ENCODE peak calls at places on chromosomes 13 and 19, in eight cellular contexts. Y is activated T-helper 9 cell treated with anti-CD3 and anti-CD28 coated beads, Interleukin-2, amount 50 U/mL, for 16 hours; V is HL-60; M is colonic mucosa; J is caudate nucleus; K is fibroblast of gingiva; O is GM04504; G is stimulated activated CD4-positive, alpha-beta T cell treated with anti-CD3 and anti-CD28 coated beads, TNF-alpha, amount 100 ng/mL, for 24 hours. T is an unnamed sample.

GRCh38 chr13:94703721-94704314 is 8.5 kb downstream of the SOX21 start:
- DNase-seq in Y (no peak), V (no peak), M (no peak), J (no peak), K (no peak), O (no peak), G (no peak), T (no peak)

GRCh38 chr19:330503-330902 is 14.1 kb downstream of the MIER2 start:
- DNase-seq in Y (no peak), V (no peak), M (no peak), J (no peak), K (no peak), O (no peak), G (no peak), T (no peak)

GRCh38 chr13:59651479-59651878 is 512.2 kb downstream of the DIAPH3 start:
- DNase-seq in Y (no peak), V (no peak), M (no peak), J (no peak), K (no peak), O (no peak), G (no peak), T (no peak)

GRCh38 chr19:18339703-18340102 is 695 bp upstream of the PGPEP1 start:
- DNase-seq in Y (no peak), V (peak), M (peak), J (no peak), K (no peak), O (no peak), G (no peak), T (no peak)

GRCh38 chr13:98389319-98389718 is 187.6 kb downstream of the STK24 start:
- DNase-seq in Y (no peak), V (no peak), M (no peak), J (no peak), K (no peak), O (no peak), G (no peak), T (no peak)

GRCh38 chr19:10899171-10899653 is 27.9 kb downstream of the CARM1 start:
- DNase-seq in Y (no peak), V (no peak), M (peak), J (no peak), K (no peak), O (no peak), G (no peak), T (no peak)

GRCh38 chr13:41428155-41428554 is 29.2 kb upstream of the RGCC start:
- DNase-seq in Y (peak), V (no peak), M (peak), J (peak), K (no peak), O (no peak), G (peak), T (no peak)

GRCh38 chr19:35408284-35409171 is 37.7 kb downstream of the GPR42 start:
- DNase-seq in Y (no peak), V (no peak), M (no peak), J (no peak), K (no peak), O (no peak), G (no peak), T (no peak)

GRCh38 chr13:113545455-113545930 is 39.1 kb upstream of the TFDP1 start:
- DNase-seq in Y (no peak), V (no peak), M (no peak), J (no peak), K (peak), O (peak), G (no peak), T (peak)